ENCODE peak calls at places on chromosomes 3 and 15, in eight cellular contexts. H, Q, E, X, N, J, V and B are unnamed samples.

GRCh38 chr3:172303181-172303580 is 145.1 kb downstream of the GHSR start:
- DNase-seq in H (no peak), Q (no peak), E (no peak), X (no peak), N (no peak), J (no peak), V (no peak), B (no peak)

GRCh38 chr3:106263556-106263955 is 394.7 kb upstream of the CBLB start:
- DNase-seq in H (no peak), Q (no peak), E (no peak), X (no peak), N (peak; percentile 26), J (no peak), V (no peak), B (no peak)

GRCh38 chr3:111803123-111803593 is 55.9 kb upstream of the PHLDB2 start:
- DNase-seq in H (no peak), Q (no peak), E (peak; percentile 90), X (peak; percentile 79), N (peak; percentile 35), J (peak; percentile 69), V (peak; percentile 57), B (peak; percentile 72)

GRCh38 chr15:88641959-88642452 is 3.2 kb downstream of the ISG20 start:
- DNase-seq in H (no peak), Q (no peak), E (no peak), X (no peak), N (no peak), J (no peak), V (no peak), B (no peak)

GRCh38 chr3:53045107-53045783 is 628 bp downstream of the SFMBT1 start:
- DNase-seq in H (peak; percentile 49), Q (no peak), E (no peak), X (no peak), N (peak; percentile 87), J (peak; percentile 19), V (peak; percentile 68), B (peak; percentile 44)

GRCh38 chr15:99032935-99033334 is 25.3 kb upstream of the PGPEP1L start:
- DNase-seq in H (no peak), Q (no peak), E (peak; percentile 15), X (no peak), N (no peak), J (no peak), V (no peak), B (no peak)

GRCh38 chr3:33883538-33884203 is 85.2 kb downstream of the PDCD6IP start:
- DNase-seq in H (peak; percentile 76), Q (peak; percentile 17), E (no peak), X (no peak), N (peak; percentile 60), J (no peak), V (peak; percentile 36), B (no peak)

GRCh38 chr15:31325976-31326728 is 483 bp upstream of the KLF13 start:
- DNase-seq in H (peak; percentile 97), Q (peak; percentile 80), E (peak; percentile 99), X (peak; percentile 83), N (peak; percentile 99), J (peak; percentile 99), V (peak; percentile 98), B (peak; percentile 99)

GRCh38 chr3:141769171-141769894 is 6.1 kb downstream of the GRK7 start:
- DNase-seq in H (no peak), Q (no peak), E (no peak), X (no peak), N (no peak), J (no peak), V (no peak), B (no peak)

GRCh38 chr3:131403216-131403895 is 21.8 kb downstream of the NUDT16 start:
- DNase-seq in H (no peak), Q (no peak), E (no peak), X (no peak), N (no peak), J (no peak), V (no peak), B (no peak)

GRCh38 chr3:15495461-15496340 is 25.8 kb downstream of the COLQ start:
- DNase-seq in H (no peak), Q (no peak), E (peak; percentile 15), X (no peak), N (no peak), J (no peak), V (no peak), B (no peak)

GRCh38 chr15:90459368-90459767 is 70.4 kb upstream of the CRTC3 start:
- DNase-seq in H (no peak), Q (no peak), E (no peak), X (no peak), N (no peak), J (no peak), V (no peak), B (no peak)

GRCh38 chr3:97804471-97804870 is 17.3 kb upstream of the CRYBG3 start:
- DNase-seq in H (no peak), Q (no peak), E (no peak), X (no peak), N (no peak), J (no peak), V (no peak), B (no peak)

GRCh38 chr3:37609711-37610110 is 252.0 kb upstream of the CTDSPL start:
- DNase-seq in H (no peak), Q (no peak), E (no peak), X (no peak), N (no peak), J (no peak), V (no peak), B (no peak)

GRCh38 chr3:38834110-38834509 is 18.1 kb upstream of the SCN10A start:
- DNase-seq in H (peak; percentile 60), Q (no peak), E (no peak), X (peak; percentile 11), N (peak; percentile 73), J (peak; percentile 28), V (peak; percentile 9), B (no peak)

GRCh38 chr15:92637621-92638020 is 18.0 kb downstream of the FAM174B start:
- DNase-seq in H (no peak), Q (no peak), E (peak; percentile 79), X (no peak), N (no peak), J (no peak), V (no peak), B (no peak)

GRCh38 chr3:29503969-29504368 is 223.1 kb downstream of the RBMS3 start:
- DNase-seq in H (no peak), Q (no peak), E (no peak), X (no peak), N (no peak), J (peak; percentile 23), V (no peak), B (no peak)

GRCh38 chr3:50008931-50009330 is 69.0 kb downstream of the RBM6 start:
- DNase-seq in H (no peak), Q (no peak), E (no peak), X (no peak), N (no peak), J (no peak), V (no peak), B (no peak)

GRCh38 chr3:49803464-49804140 is 541 bp downstream of the INKA1 start:
- DNase-seq in H (peak; percentile 76), Q (no peak), E (no peak), X (no peak), N (peak; percentile 71), J (no peak), V (no peak), B (no peak)

GRCh38 chr15:37019479-37020433 is 80.6 kb downstream of the MEIS2 start:
- DNase-seq in H (no peak), Q (no peak), E (no peak), X (no peak), N (peak; percentile 40), J (no peak), V (peak; percentile 65), B (peak; percentile 36)

GRCh38 chr3:146469206-146470017 is at the start of gene PLSCR2:
- DNase-seq in H (peak; percentile 91), Q (no peak), E (peak; percentile 85), X (peak; percentile 8), N (peak; percentile 74), J (peak; percentile 51), V (peak; percentile 91), B (peak; percentile 82)

GRCh38 chr3:129413687-129414506 is 14.5 kb downstream of the EFCAB12 start:
- DNase-seq in H (no peak), Q (no peak), E (peak; percentile 24), X (no peak), N (peak; percentile 77), J (no peak), V (peak; percentile 49), B (no peak)

DNA sequence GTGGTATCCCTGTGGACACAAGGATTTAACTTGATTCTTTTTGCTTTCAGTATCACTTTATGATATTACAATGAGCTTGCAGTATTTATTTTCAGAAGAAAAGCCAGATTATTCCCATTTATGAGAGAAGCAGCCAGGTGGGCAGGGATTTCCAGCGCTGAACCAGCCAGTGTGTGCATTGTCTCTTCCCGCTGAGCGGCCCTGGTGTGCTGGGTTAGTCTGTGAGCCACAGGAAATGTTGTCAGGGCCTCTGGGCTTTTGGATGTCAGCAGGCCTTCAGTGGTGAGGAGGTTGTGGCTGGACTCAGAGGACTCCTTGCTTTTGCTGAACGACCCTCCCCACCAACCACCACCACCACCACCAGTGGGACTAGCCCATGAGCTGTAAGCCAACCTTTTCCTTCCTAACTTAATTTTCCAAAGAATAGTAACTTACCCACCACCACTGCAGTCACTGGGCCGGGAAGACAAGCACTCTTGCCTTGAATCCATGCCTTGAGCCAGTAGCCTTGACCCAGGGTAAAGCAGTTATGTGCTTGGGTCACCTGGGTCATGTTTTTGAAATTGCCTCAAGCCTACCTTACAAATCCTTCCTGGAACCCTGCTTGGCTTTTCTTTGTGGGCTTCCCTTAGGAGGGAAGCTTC is 33.1 kb downstream of the FLNB start:
- DNase-seq in H (no peak), Q (no peak), E (no peak), X (no peak), N (no peak), J (no peak), V (no peak), B (no peak)
- H3K4me1 ChIP-seq in H (peaks cover 69% of the 10 kb centered on the region), Q (peaks cover 93% of the 10 kb centered on the region), E (peaks cover 67% of the 10 kb centered on the region), X (peaks cover 99% of the 10 kb centered on the region), N (peaks cover 70% of the 10 kb centered on the region), J (peaks cover 85% of the 10 kb centered on the region), V (peaks cover 52% of the 10 kb centered on the region), B (peaks cover 4% of the 10 kb centered on the region)

DNA sequence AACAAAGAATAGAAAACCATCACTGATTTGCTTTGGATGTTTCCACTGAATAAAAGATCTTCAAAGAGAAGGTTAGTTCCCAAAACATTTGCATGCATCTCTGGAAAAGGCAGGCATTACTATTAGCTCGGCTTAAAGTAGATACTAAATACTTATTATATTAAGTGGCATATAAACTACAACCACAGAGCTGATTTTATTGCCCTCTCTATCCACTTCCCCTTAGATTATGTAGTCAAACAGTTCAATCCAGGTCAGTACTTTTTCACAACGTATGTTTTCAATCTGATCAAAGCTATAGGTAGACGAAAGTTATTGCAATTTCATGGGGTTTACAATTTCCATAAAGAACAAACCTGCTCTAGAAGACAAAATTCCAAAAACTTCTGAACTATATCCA is 1.3 kb downstream of the B4GALT4 start:
- DNase-seq in H (no peak), Q (no peak), E (no peak), X (no peak), N (no peak), J (no peak), V (no peak), B (no peak)
- H3K4me3 ChIP-seq in H (peak overlapping the region; percentile 76), Q (peak overlapping the region; percentile 85), E (peak overlapping the region; percentile 99), X (peak overlapping the region; percentile 97), N (peak overlapping the region; percentile 84), J (peak overlapping the region; percentile 91), V (no peak overlapping the region), B (no peak overlapping the region)

GRCh38 chr3:25661694-25662455 is 2.8 kb downstream of the TOP2B start:
- DNase-seq in H (no peak), Q (no peak), E (no peak), X (no peak), N (no peak), J (no peak), V (no peak), B (no peak)
- H3K4me1 ChIP-seq in H (peaks cover 37% of the 10 kb centered on the region), Q (peaks cover 22% of the 10 kb centered on the region), E (peaks cover 45% of the 10 kb centered on the region), X (peaks cover 52% of the 10 kb centered on the region), N (peaks cover 25% of the 10 kb centered on the region), J (peaks cover 71% of the 10 kb centered on the region), V (peaks cover 52% of the 10 kb centered on the region), B (peaks cover 9% of the 10 kb centered on the region)

GRCh38 chr15:60128000-60128376 is 123.9 kb downstream of the FOXB1 start:
- DNase-seq in H (peak; percentile 64), Q (no peak), E (no peak), X (no peak), N (no peak), J (no peak), V (no peak), B (no peak)
- H3K4me3 ChIP-seq in H (peak overlapping the region; percentile 41), Q (peak overlapping the region; percentile 46), E (peak overlapping the region; percentile 53), X (peak overlapping the region; percentile 65), N (peak overlapping the region; percentile 23), J (peak overlapping the region; percentile 57), V (peak overlapping the region; percentile 18), B (peak overlapping the region; percentile 3)